ENCODE peak calls at places on chromosomes 1 and 21, in nine cellular contexts. T is upper lobe of right lung; R is transverse colon; M is thyroid gland; N is lower lobe of right lung; W is fibroblast of lung; X is ascending aorta; D is CD8-positive, alpha-beta T cell; U is H1. G is an unnamed sample.

GRCh38 chr1:185441608-185442007 is 124.6 kb upstream of the IVNS1ABP start:
- DNase-seq in T (no peak), R (no peak), M (peak; percentile 11), N (no peak), W (peak; percentile 2), X (no peak), D (no peak), U (no peak), G (peak; percentile 46)

GRCh38 chr1:214164157-214164556 is 116.8 kb upstream of the SMYD2 start:
- DNase-seq in T (no peak), R (no peak), M (no peak), N (no peak), W (no peak), X (no peak), D (no peak), U (no peak), G (no peak)

GRCh38 chr1:14109276-14109635 is 409.3 kb downstream of the PRDM2 start:
- DNase-seq in T (no peak), R (no peak), M (no peak), N (no peak), W (no peak), X (no peak), D (no peak), U (no peak), G (no peak)

GRCh38 chr1:178953034-178953433 is 72.7 kb upstream of the FAM20B start:
- DNase-seq in T (no peak), R (no peak), M (no peak), N (no peak), W (no peak), X (no peak), D (no peak), U (no peak), G (no peak)

GRCh38 chr1:98211271-98211840 is 290.5 kb upstream of the DPYD start:
- DNase-seq in T (no peak), R (no peak), M (no peak), N (no peak), W (no peak), X (no peak), D (no peak), U (no peak), G (no peak)

GRCh38 chr1:247047702-247048101 is 30.9 kb downstream of the ZNF670 start:
- DNase-seq in T (no peak), R (no peak), M (no peak), N (no peak), W (no peak), X (no peak), D (no peak), U (no peak), G (no peak)

GRCh38 chr1:3019007-3019515 is 2.2 kb upstream of the ACTRT2 start:
- DNase-seq in T (peak; percentile 38), R (peak; percentile 2), M (no peak), N (no peak), W (no peak), X (peak; percentile 53), D (peak; percentile 2), U (no peak), G (no peak)

GRCh38 chr1:119632836-119633235 is 15.2 kb downstream of the ZNF697 start:
- DNase-seq in T (no peak), R (no peak), M (no peak), N (no peak), W (no peak), X (no peak), D (no peak), U (no peak), G (no peak)

GRCh38 chr1:207798847-207799246 is 47.0 kb downstream of the CD46 start:
- DNase-seq in T (no peak), R (no peak), M (peak; percentile 68), N (no peak), W (no peak), X (no peak), D (no peak), U (no peak), G (no peak)

GRCh38 chr1:206445861-206446495 is 24.3 kb upstream of the IKBKE start:
- DNase-seq in T (no peak), R (no peak), M (no peak), N (no peak), W (no peak), X (no peak), D (no peak), U (no peak), G (no peak)

GRCh38 chr21:46021978-46022544 is 40.5 kb downstream of the COL6A1 start:
- DNase-seq in T (no peak), R (peak; percentile 45), M (no peak), N (no peak), W (no peak), X (peak; percentile 72), D (no peak), U (no peak), G (no peak)

GRCh38 chr21:46027855-46028493 is 46.4 kb downstream of the COL6A1 start:
- DNase-seq in T (no peak), R (no peak), M (no peak), N (no peak), W (peak; percentile 93), X (no peak), D (no peak), U (no peak), G (no peak)

GRCh38 chr21:46022551-46023107 is 41.1 kb downstream of the COL6A1 start:
- DNase-seq in T (no peak), R (no peak), M (no peak), N (no peak), W (no peak), X (no peak), D (no peak), U (no peak), G (peak; percentile 14)

GRCh38 chr21:46023126-46023985 is 41.8 kb downstream of the COL6A1 start:
- DNase-seq in T (no peak), R (no peak), M (no peak), N (no peak), W (no peak), X (no peak), D (no peak), U (no peak), G (no peak)

GRCh38 chr21:46024983-46025860 is 43.7 kb downstream of the COL6A1 start:
- DNase-seq in T (no peak), R (no peak), M (no peak), N (no peak), W (no peak), X (no peak), D (no peak), U (no peak), G (peak; percentile 18)
- H3K27ac ChIP-seq in T (peak overlapping the region; percentile 20), R (peak overlapping the region; percentile 82), M (no peak overlapping the region), N (no peak overlapping the region), W (peak overlapping the region; percentile 22), X (no peak overlapping the region), D (no peak overlapping the region), U (no peak overlapping the region), G (no peak overlapping the region)

GRCh38 chr1:156616463-156616862 is 2.8 kb upstream of the HAPLN2 start:
- DNase-seq in T (no peak), R (no peak), M (no peak), N (no peak), W (peak; percentile 66), X (no peak), D (no peak), U (no peak), G (no peak)
- TF ChIP-seq CTCF in T (no peak), R (no peak), M (no peak), N (peak; percentile 9), W (peak; percentile 13), X (no peak), D (no peak), U (no peak), G (no peak)

GRCh38 chr1:39183503-39184353 is 20.8 kb upstream of the MACF1 start:
- DNase-seq in T (peak; percentile 76), R (peak; percentile 75), M (peak; percentile 61), N (peak; percentile 65), W (peak; percentile 50), X (peak; percentile 78), D (peak; percentile 81), U (no peak), G (peak; percentile 86)
- H3K27ac ChIP-seq in T (peak overlapping the region; percentile 63), R (peak overlapping the region; percentile 62), M (peak overlapping the region; percentile 66), N (peak overlapping the region; percentile 61), W (peak overlapping the region; percentile 34), X (peak overlapping the region; percentile 4), D (peak overlapping the region; percentile 46), U (no peak overlapping the region), G (peak overlapping the region; percentile 85)

DNA sequence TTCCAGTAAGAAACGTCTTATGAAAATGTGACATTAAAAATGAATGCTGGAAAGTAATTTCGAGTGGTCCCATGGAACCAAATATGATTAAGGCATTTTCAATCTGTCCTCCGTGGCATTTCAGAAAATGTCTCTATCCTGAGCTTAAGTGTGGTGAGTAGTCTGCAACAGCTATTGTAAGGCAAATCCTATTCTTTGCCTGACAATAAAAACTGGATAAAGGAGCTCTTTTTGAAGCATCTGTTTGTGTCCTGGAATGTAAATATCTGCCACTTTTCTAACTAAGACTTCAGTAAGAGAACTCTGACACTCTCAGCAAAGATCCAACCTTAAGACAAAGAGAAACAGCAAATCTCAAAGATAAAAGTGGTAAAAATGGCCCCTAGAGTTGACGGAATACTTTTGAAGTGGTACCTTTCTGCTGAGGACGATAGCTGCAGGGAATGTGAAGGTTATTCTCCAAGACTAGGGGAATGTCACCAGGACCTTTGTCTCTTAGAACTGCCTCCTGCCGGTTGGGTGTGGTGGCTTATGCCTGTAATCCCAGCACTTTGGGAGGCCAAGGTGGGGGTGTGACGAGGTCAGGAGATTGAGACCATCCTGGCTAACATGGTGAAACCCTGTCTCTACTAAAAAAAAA is 486.7 kb upstream of the ZP4 start:
- DNase-seq in T (no peak), R (no peak), M (no peak), N (no peak), W (no peak), X (no peak), D (no peak), U (no peak), G (no peak)
- TF ChIP-seq CTCF in T (no peak), R (no peak), M (no peak), N (no peak), W (no peak), X (no peak), D (no peak), U (no peak), G (no peak)

GRCh38 chr1:20344738-20345137 is 54.1 kb downstream of the VWA5B1 start:
- DNase-seq in T (no peak), R (no peak), M (no peak), N (no peak), W (no peak), X (no peak), D (no peak), U (no peak), G (no peak)
- H3K27ac ChIP-seq in T (no peak overlapping the region), R (no peak overlapping the region), M (no peak overlapping the region), N (no peak overlapping the region), W (no peak overlapping the region), X (no peak overlapping the region), D (no peak overlapping the region), U (no peak overlapping the region), G (no peak overlapping the region)

GRCh38 chr1:41860214-41860613 is 58.5 kb downstream of the HIVEP3 start:
- DNase-seq in T (no peak), R (no peak), M (no peak), N (no peak), W (no peak), X (no peak), D (no peak), U (no peak), G (no peak)
- TF ChIP-seq CTCF in T (no peak), R (no peak), M (no peak), N (no peak), W (no peak), X (no peak), D (no peak), U (no peak), G (no peak)